ENCODE peak calls at places on chromosomes 1 and 21, in six cellular contexts. One of them, this sample, is unnamed.
A peak's percentile ranks its signal among the peaks of the same experiment; 100 is the strongest.

GRCh38 chr1:210360852-210361477 is 32.3 kb downstream of the HHAT start:
- DNase-seq in HFF-Myc: no peak
- DNase-seq in natural killer cell treated with Interleukin-12 subunit alpha and Interleukin-12 subunit beta and Interleukin-15 and Interleukin-18, amount 100 ng/mL, for 72 hours: no peak
- DNase-seq in astrocyte of the cerebellum: peak; percentile 50
- DNase-seq in activated CD4-positive, alpha-beta T cell treated with anti-CD3 and anti-CD28 coated beads, Interleukin-2, amount 50 U/mL, for 24 hours: no peak
- DNase-seq in DMS153: peak; percentile 25
- DNase-seq in this sample: no peak

GRCh38 chr1:74971982-74972381 is 162.2 kb upstream of the LHX8 start:
- DNase-seq in astrocyte of the cerebellum: no peak
- DNase-seq in DMS153: no peak
- DNase-seq in HFF-Myc: no peak
- DNase-seq in natural killer cell treated with Interleukin-12 subunit alpha and Interleukin-12 subunit beta and Interleukin-15 and Interleukin-18, amount 100 ng/mL, for 72 hours: no peak
- DNase-seq in activated CD4-positive, alpha-beta T cell treated with anti-CD3 and anti-CD28 coated beads, Interleukin-2, amount 50 U/mL, for 24 hours: no peak
- DNase-seq in this sample: no peak

GRCh38 chr1:25031601-25031965 is 101.5 kb upstream of the RUNX3 start:
- DNase-seq in natural killer cell treated with Interleukin-12 subunit alpha and Interleukin-12 subunit beta and Interleukin-15 and Interleukin-18, amount 100 ng/mL, for 72 hours: no peak
- DNase-seq in activated CD4-positive, alpha-beta T cell treated with anti-CD3 and anti-CD28 coated beads, Interleukin-2, amount 50 U/mL, for 24 hours: peak; percentile 69
- DNase-seq in DMS153: no peak
- DNase-seq in astrocyte of the cerebellum: no peak
- DNase-seq in HFF-Myc: no peak
- DNase-seq in this sample: no peak

GRCh38 chr21:15227919-15228318 is 163.1 kb upstream of the NRIP1 start:
- DNase-seq in natural killer cell treated with Interleukin-12 subunit alpha and Interleukin-12 subunit beta and Interleukin-15 and Interleukin-18, amount 100 ng/mL, for 72 hours: no peak
- DNase-seq in astrocyte of the cerebellum: no peak
- DNase-seq in HFF-Myc: no peak
- DNase-seq in activated CD4-positive, alpha-beta T cell treated with anti-CD3 and anti-CD28 coated beads, Interleukin-2, amount 50 U/mL, for 24 hours: no peak
- DNase-seq in DMS153: no peak
- DNase-seq in this sample: no peak

GRCh38 chr1:25027876-25028586 is 98.0 kb upstream of the RUNX3 start:
- DNase-seq in activated CD4-positive, alpha-beta T cell treated with anti-CD3 and anti-CD28 coated beads, Interleukin-2, amount 50 U/mL, for 24 hours: no peak
- DNase-seq in HFF-Myc: no peak
- DNase-seq in DMS153: no peak
- DNase-seq in natural killer cell treated with Interleukin-12 subunit alpha and Interleukin-12 subunit beta and Interleukin-15 and Interleukin-18, amount 100 ng/mL, for 72 hours: no peak
- DNase-seq in astrocyte of the cerebellum: no peak
- DNase-seq in this sample: no peak

GRCh38 chr1:71312545-71312944 is 231.7 kb upstream of the ZRANB2 start:
- DNase-seq in activated CD4-positive, alpha-beta T cell treated with anti-CD3 and anti-CD28 coated beads, Interleukin-2, amount 50 U/mL, for 24 hours: no peak
- DNase-seq in HFF-Myc: no peak
- DNase-seq in astrocyte of the cerebellum: no peak
- DNase-seq in natural killer cell treated with Interleukin-12 subunit alpha and Interleukin-12 subunit beta and Interleukin-15 and Interleukin-18, amount 100 ng/mL, for 72 hours: no peak
- DNase-seq in DMS153: no peak
- DNase-seq in this sample: no peak

GRCh38 chr1:226951286-226952120 is 11.4 kb downstream of the COQ8A start:
- DNase-seq in astrocyte of the cerebellum: no peak
- DNase-seq in DMS153: no peak
- DNase-seq in HFF-Myc: no peak
- DNase-seq in natural killer cell treated with Interleukin-12 subunit alpha and Interleukin-12 subunit beta and Interleukin-15 and Interleukin-18, amount 100 ng/mL, for 72 hours: no peak
- DNase-seq in activated CD4-positive, alpha-beta T cell treated with anti-CD3 and anti-CD28 coated beads, Interleukin-2, amount 50 U/mL, for 24 hours: no peak
- DNase-seq in this sample: no peak

GRCh38 chr1:155070721-155071556 is 7.4 kb downstream of the EFNA4 start:
- DNase-seq in astrocyte of the cerebellum: no peak
- DNase-seq in natural killer cell treated with Interleukin-12 subunit alpha and Interleukin-12 subunit beta and Interleukin-15 and Interleukin-18, amount 100 ng/mL, for 72 hours: peak; percentile 74
- DNase-seq in DMS153: peak; percentile 73
- DNase-seq in activated CD4-positive, alpha-beta T cell treated with anti-CD3 and anti-CD28 coated beads, Interleukin-2, amount 50 U/mL, for 24 hours: peak; percentile 71
- DNase-seq in HFF-Myc: no peak
- DNase-seq in this sample: no peak

GRCh38 chr1:18160290-18160942 is 52.8 kb downstream of the IGSF21 start:
- DNase-seq in astrocyte of the cerebellum: no peak
- DNase-seq in DMS153: no peak
- DNase-seq in activated CD4-positive, alpha-beta T cell treated with anti-CD3 and anti-CD28 coated beads, Interleukin-2, amount 50 U/mL, for 24 hours: no peak
- DNase-seq in natural killer cell treated with Interleukin-12 subunit alpha and Interleukin-12 subunit beta and Interleukin-15 and Interleukin-18, amount 100 ng/mL, for 72 hours: no peak
- DNase-seq in HFF-Myc: no peak
- DNase-seq in this sample: no peak

GRCh38 chr1:77900687-77901293 is 12.4 kb downstream of the NEXN start:
- DNase-seq in astrocyte of the cerebellum: peak; percentile 55
- DNase-seq in natural killer cell treated with Interleukin-12 subunit alpha and Interleukin-12 subunit beta and Interleukin-15 and Interleukin-18, amount 100 ng/mL, for 72 hours: no peak
- DNase-seq in activated CD4-positive, alpha-beta T cell treated with anti-CD3 and anti-CD28 coated beads, Interleukin-2, amount 50 U/mL, for 24 hours: no peak
- DNase-seq in DMS153: peak; percentile 27
- DNase-seq in HFF-Myc: no peak
- DNase-seq in this sample: no peak